ENCODE peak calls at places on chromosome 1, in five cellular contexts. V is HL-60, D is HCT116, S is Panc1, L is GM12878. X is an unnamed sample.

GRCh38 chr1:209157514-209158285 is 425.8 kb upstream of the CAMK1G start:
- DNase-seq in L (no peak), V (no peak), D (no peak), S (no peak), X (peak)

GRCh38 chr1:236313412-236313811 is 31.7 kb upstream of the ERO1B start:
- DNase-seq in V (no peak), D (no peak), L (no peak), S (no peak), X (no peak)

GRCh38 chr1:63326106-63326472 is 3.7 kb downstream of the FOXD3 start:
- DNase-seq in S (no peak), D (no peak), V (no peak), L (no peak), X (peak)

GRCh38 chr1:93328809-93329477 is 16.8 kb upstream of the DR1 start:
- DNase-seq in L (no peak), V (no peak), D (no peak), S (no peak), X (no peak)

GRCh38 chr1:183090386-183091006 is 67.3 kb downstream of the LAMC1 start:
- DNase-seq in S (no peak), D (no peak), V (no peak), L (no peak), X (no peak)

GRCh38 chr1:5563861-5564577 is 428.2 kb downstream of the NPHP4 start:
- DNase-seq in L (no peak), V (no peak), S (no peak), D (no peak), X (no peak)

GRCh38 chr1:231232870-231233734 is 7.9 kb upstream of the GNPAT start:
- DNase-seq in D (no peak), S (no peak), L (no peak), V (no peak), X (no peak)

GRCh38 chr1:9052272-9053049 is 17.0 kb downstream of the SLC2A5 start:
- DNase-seq in D (no peak), S (no peak), L (no peak), V (no peak), X (no peak)

DNA sequence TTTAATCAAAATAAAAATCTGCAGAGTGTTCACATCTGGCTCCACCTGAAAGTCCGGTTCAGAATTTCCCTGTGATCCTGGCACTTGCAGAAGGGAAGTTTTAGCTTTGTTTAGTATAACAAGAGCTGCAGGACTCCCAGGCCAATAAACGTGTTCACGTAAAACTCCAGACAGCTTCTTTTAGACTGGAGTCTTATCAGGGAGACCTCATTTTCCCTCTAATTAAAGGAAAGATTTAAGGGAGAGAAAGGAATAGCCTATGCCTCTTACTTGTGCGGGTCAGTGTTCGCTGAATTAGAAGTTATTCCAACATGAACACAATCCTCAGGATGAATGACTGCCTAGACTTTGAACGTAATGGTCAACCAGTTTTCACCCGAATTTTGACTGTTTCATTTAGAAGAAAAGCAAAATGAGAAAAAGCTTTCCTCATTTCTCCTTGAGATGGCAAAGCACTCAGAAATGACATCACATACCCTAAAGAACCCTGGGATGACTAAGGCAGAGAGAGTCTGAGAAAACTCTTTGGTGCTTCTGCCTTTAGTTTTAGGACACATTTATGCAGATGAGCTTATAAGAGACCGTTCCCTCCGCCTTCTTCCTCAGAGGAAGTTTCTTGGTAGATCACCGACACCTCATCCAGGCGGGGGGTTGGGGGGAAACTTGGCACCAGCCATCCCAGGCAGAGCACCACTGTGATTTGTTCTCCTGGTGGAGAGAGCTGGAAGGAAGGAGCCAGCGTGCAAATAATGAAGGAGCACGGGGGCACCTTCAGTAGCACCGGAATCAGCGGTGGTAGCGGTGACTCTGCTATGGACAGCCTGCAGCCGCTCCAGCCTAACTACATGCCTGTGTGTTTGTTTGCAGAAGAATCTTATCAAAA is 202.1 kb upstream of the SGIP1 start:
- DNase-seq in D (no peak), V (peak), L (no peak), S (no peak), X (peak)
- TF ChIP-seq POLR2AphosphoS5 in D (peak), V (peak), L (peak), S (no peak), X (peak)

GRCh38 chr1:20483833-20484525 is 2.0 kb downstream of the CAMK2N1 start:
- DNase-seq in D (no peak), V (no peak), L (no peak), S (no peak), X (peak)
- TF ChIP-seq CTCF in D (no peak), V (no peak), L (no peak), S (peak), X (peak)

GRCh38 chr1:58158465-58159423 is 387.8 kb downstream of the OMA1 start:
- DNase-seq in V (no peak), L (no peak), D (no peak), S (no peak), X (no peak)

GRCh38 chr1:58166417-58166816 is 380.1 kb downstream of the OMA1 start:
- DNase-seq in S (no peak), V (no peak), D (no peak), L (no peak), X (no peak)

GRCh38 chr1:58165073-58165472 is 381.5 kb downstream of the OMA1 start:
- DNase-seq in L (peak), V (no peak), D (no peak), S (no peak), X (no peak)

GRCh38 chr1:58159424-58159810 is 387.1 kb downstream of the OMA1 start:
- DNase-seq in D (no peak), S (no peak), V (no peak), L (no peak), X (no peak)

DNA sequence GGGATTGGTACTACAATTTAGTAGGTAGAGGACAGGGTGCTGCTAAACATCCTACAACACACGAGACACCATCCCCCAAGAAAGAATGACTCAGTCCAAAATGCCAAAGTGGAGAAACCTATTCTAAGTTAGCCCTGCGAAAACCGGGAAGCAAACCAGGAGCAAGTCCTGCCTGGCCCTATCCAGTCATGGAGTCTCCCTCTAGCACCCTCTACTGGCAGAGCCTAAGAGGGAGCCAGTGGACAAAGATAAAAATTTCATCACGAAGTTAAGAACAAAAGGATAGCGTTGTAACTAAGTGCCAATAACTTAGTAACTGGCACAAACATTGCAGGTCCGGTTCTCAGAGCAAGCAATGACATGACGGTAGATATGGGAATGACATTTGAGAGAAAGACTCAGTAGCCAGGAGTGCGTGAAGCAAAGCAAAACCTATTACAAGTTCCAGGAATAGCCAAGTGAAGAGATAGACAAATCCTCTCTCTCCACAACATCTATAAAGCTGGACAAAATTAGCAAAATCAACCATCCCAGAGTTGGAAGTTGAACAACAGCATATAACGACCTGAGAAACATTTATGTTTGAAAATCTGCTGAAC is 383.5 kb downstream of the OMA1 start:
- DNase-seq in S (peak), L (no peak), D (peak), V (peak), X (peak)
- TF ChIP-seq REST in S (no peak), L (no peak), D (no peak), V (no peak), X (no peak)

DNA sequence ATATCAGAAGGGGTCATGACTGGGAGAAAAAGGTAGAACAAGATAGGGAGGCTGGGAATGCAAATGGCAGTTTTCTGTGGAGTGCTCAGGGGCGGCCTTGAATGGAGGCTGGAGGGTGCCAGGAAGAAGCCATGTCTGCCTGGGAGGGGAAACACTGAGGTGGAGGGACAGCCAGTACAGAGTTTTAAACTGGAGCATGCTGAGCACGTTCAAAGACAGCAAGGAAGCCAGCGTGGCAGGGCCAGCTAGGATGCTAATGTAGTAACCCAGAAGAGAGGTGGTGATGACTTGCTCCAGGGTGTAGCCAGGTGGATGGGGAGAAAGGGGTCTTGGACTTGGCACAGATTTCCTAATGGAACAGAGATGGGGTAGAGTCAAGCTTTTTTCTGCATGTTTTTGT is 445.8 kb upstream of the VAMP3 start:
- DNase-seq in V (no peak), D (no peak), L (no peak), S (no peak), X (no peak)
- TF ChIP-seq POLR2AphosphoS5 in V (no peak), D (no peak), L (no peak), S (no peak), X (no peak)

DNA sequence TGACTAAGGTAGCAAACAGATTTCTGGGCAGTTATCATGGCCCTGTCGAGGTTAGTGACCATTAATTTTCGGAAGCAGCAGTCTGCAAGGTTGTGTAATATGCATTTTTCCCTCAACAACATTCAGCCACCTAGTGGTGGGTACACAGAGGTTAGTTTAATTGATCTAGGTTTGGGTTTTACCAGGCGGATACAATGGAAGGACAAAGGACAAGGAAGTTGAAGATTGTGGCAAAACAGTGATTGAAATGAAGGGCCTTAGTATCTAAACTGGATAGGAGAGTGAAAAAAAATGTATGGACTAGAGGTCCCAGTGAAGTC is 2.6 kb downstream of the ARMH1 start:
- DNase-seq in L (no peak), S (no peak), V (peak), D (no peak), X (peak)
- TF ChIP-seq CTCF in L (peak), S (peak), V (peak), D (peak), X (peak)

DNA sequence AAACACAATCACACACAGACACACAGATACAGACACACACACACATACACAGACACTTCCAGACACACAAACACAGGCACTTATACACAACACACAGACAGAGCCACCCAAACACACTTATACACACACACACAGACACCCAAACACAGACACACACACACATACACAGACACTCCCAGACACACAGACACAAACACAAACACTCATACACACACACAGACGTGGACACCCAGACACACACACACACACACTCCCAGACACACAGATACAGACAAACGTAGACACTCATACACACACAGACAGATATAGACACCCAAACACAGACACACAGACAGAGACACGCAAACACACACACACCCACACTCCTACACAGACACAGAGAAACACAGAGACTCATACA is 272.1 kb downstream of the GRIK3 start:
- DNase-seq in S (no peak), D (no peak), V (no peak), L (no peak), X (no peak)
- TF ChIP-seq REST in S (no peak), D (no peak), V (no peak), L (no peak), X (no peak)

GRCh38 chr1:2212542-2213491 is 15.3 kb upstream of the SKI start:
- DNase-seq in L (no peak), D (peak), V (peak), S (no peak), X (peak)

GRCh38 chr1:2212167-2212541 is 16.0 kb upstream of the SKI start:
- DNase-seq in S (no peak), V (no peak), L (no peak), D (no peak), X (no peak)

GRCh38 chr1:2214541-2215241 is 13.4 kb upstream of the SKI start:
- DNase-seq in L (no peak), V (no peak), D (no peak), S (no peak), X (no peak)

GRCh38 chr1:2215329-2215728 is 12.8 kb upstream of the SKI start:
- DNase-seq in S (no peak), L (no peak), V (no peak), D (no peak), X (no peak)

DNA sequence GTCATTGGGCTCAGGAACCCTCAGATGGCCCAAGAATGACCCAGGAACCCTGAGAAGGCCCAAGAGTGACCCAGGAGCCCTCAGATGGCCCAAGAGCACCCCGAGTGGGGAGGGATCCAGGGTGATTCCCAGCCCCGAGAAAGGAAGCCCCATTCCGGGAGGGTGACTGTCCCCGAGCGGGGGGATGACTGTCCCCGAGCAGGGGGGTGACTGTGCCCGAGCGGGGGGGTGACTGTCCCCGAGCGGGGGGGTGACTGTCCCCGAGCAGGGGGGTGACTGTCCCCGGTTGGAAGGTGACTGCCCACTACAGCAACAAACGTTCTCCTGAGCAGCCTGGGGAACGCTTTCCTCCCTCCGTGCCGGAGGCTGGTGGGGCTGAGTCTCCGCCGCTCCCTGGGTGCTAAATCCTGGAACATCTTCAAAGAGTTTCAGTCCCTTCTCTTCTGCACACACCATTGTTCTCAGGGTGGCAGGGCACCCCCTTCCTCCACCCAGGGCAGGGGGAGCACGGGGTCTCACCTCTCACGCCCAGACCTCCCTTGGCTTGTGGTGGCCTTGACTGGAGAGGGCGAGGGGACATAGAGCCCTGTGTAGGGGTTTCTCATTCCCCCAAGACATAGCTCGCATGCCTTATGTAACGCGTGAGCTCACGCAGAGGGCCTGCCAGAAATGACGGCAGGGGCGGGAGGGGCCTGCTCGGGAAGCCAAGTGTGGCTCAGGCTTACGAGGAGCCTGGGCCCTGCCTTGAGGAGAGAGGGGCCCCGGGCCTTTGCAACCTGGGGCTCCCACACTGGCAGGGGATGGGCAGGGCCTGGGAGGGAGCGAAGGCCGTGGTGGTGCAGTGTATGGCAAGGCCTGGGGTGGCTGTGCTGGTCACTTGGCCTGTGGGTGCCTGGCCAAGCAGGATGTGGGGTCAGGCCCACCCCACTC is 14.3 kb upstream of the SKI start:
- DNase-seq in V (no peak), S (no peak), L (no peak), D (no peak), X (no peak)
- TF ChIP-seq POLR2AphosphoS5 in V (no peak), S (no peak), L (no peak), D (no peak), X (no peak)

X was measured in GM23338.